ENCODE peak calls at places on chromosomes 2 and 18, in five cellular contexts. N is fibroblast of lung, Q is body of pancreas, Y is RWPE2, W is HCT116. E is an unnamed sample. For H3K27me3, the result is how much of the 10 kb centered on the place peaks cover.

GRCh38 chr2:127593228-127594115 is 52.5 kb upstream of the GPR17 start:
- DNase-seq in N (no peak), Q (no peak), Y (peak), W (no peak), E (no peak)

GRCh38 chr2:43818761-43819160 is 19.9 kb downstream of the ABCG5 start:
- DNase-seq in N (peak), Q (peak), Y (no peak), W (peak), E (no peak)

GRCh38 chr18:37548679-37549289 is 16.8 kb downstream of the CELF4 start:
- DNase-seq in N (no peak), Q (no peak), Y (no peak), W (no peak), E (no peak)

GRCh38 chr2:51350100-51350499 is 318.2 kb upstream of the NRXN1 start:
- DNase-seq in N (peak), Q (no peak), Y (no peak), W (no peak), E (no peak)

GRCh38 chr18:59929621-59930295 is 30.0 kb downstream of the PMAIP1 start:
- DNase-seq in N (peak), Q (no peak), Y (no peak), W (no peak), E (no peak)

GRCh38 chr2:61335226-61335625 is 135.7 kb downstream of the USP34 start:
- DNase-seq in N (peak), Q (no peak), Y (no peak), W (no peak), E (no peak)

GRCh38 chr18:37778417-37779165 is 213.0 kb upstream of the CELF4 start:
- DNase-seq in N (no peak), Q (peak), Y (no peak), W (peak), E (no peak)

GRCh38 chr2:71646028-71646427 is 192.7 kb downstream of the DYSF start:
- DNase-seq in N (peak), Q (peak), Y (no peak), W (no peak), E (no peak)

GRCh38 chr18:22827741-22828140 is 105.4 kb upstream of the RBBP8 start:
- DNase-seq in N (no peak), Q (no peak), Y (no peak), W (no peak), E (no peak)

GRCh38 chr2:122180972-122181371 is 425.5 kb downstream of the TSN start:
- DNase-seq in N (no peak), Q (no peak), Y (no peak), W (no peak), E (no peak)

GRCh38 chr2:157497603-157498314 is 53.9 kb upstream of the CYTIP start:
- DNase-seq in N (peak), Q (peak), Y (no peak), W (peak), E (no peak)

GRCh38 chr18:76922107-76922506 is 99.8 kb downstream of the ZNF236 start:
- DNase-seq in N (peak), Q (peak), Y (no peak), W (peak), E (peak)

GRCh38 chr2:43311276-43311675 is 84.9 kb upstream of the ZFP36L2 start:
- DNase-seq in N (peak), Q (no peak), Y (no peak), W (no peak), E (no peak)

GRCh38 chr18:53911200-53911599 is 313.3 kb downstream of the MBD2 start:
- DNase-seq in N (peak), Q (no peak), Y (no peak), W (no peak), E (no peak)

GRCh38 chr2:100214265-100214961 is 72.0 kb upstream of the AFF3 start:
- DNase-seq in N (no peak), Q (no peak), Y (no peak), W (no peak), E (no peak)

GRCh38 chr2:197863744-197864143 is 59.4 kb downstream of the PLCL1 start:
- DNase-seq in N (no peak), Q (no peak), Y (no peak), W (no peak), E (no peak)

GRCh38 chr2:163794635-163795034 is 58.8 kb upstream of the FIGN start:
- DNase-seq in N (no peak), Q (peak), Y (no peak), W (no peak), E (no peak)

GRCh38 chr2:72214429-72215143 is 66.9 kb upstream of the CYP26B1 start:
- DNase-seq in N (peak), Q (no peak), Y (no peak), W (no peak), E (no peak)

GRCh38 chr18:13376841-13377351 is 158.3 kb downstream of the LDLRAD4 start:
- DNase-seq in N (no peak), Q (no peak), Y (no peak), W (no peak), E (peak)

GRCh38 chr2:187139469-187139868 is 290.5 kb upstream of the ZSWIM2 start:
- DNase-seq in N (no peak), Q (no peak), Y (no peak), W (no peak), E (no peak)

GRCh38 chr2:174779361-174779928 is 15.2 kb upstream of the CHRNA1 start:
- DNase-seq in N (peak), Q (no peak), Y (no peak), W (no peak), E (no peak)

GRCh38 chr2:133993160-133993559 is 260.7 kb upstream of the MGAT5 start:
- DNase-seq in N (no peak), Q (no peak), Y (no peak), W (no peak), E (no peak)

GRCh38 chr2:237673130-237673921 is 45.9 kb downstream of the LRRFIP1 start:
- DNase-seq in N (peak), Q (peak), Y (no peak), W (peak), E (peak)

GRCh38 chr2:60710707-60711106 is 45.4 kb upstream of the PAPOLG start:
- DNase-seq in N (no peak), Q (peak), Y (no peak), W (no peak), E (no peak)

GRCh38 chr2:182866461-182867369 is at the start of gene FRZB:
- DNase-seq in N (peak), Q (peak), Y (peak), W (no peak), E (no peak)

GRCh38 chr18:47990981-47991380 is 60.5 kb upstream of the SMAD2 start:
- DNase-seq in N (no peak), Q (no peak), Y (no peak), W (no peak), E (no peak)

GRCh38 chr2:100643906-100644501 is 81.2 kb downstream of the PDCL3 start:
- DNase-seq in N (no peak), Q (no peak), Y (no peak), W (no peak), E (peak)

GRCh38 chr2:138641277-138641676 is 138.9 kb downstream of the NXPH2 start:
- DNase-seq in N (peak), Q (no peak), Y (no peak), W (no peak), E (no peak)

GRCh38 chr2:44952143-44952805 is 10.8 kb downstream of the SIX3 start:
- DNase-seq in N (peak), Q (peak), Y (no peak), W (peak), E (peak)
- H3K4me3 ChIP-seq in N (peak), Q (no peak), Y (no peak), W (no peak), E (no peak)

DNA sequence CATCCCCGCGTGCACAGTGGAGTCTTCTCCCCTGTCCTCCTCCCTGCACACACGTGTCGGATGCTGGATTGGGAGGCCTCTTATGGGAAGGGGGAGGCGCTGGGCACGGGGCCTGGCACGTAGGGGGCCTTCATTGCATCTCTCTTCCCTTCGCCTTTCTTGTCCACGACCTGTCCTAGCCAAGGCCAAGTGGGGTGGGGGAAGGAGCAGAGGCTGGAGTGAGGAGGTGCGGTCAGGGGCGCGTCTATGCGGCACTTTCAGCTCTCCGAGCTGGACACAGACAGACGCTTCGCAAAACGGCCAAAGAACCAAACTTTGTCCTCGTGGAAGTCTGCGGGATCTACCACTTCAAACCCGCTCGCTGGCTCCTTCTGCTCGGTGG is 13.4 kb downstream of the ALPG start:
- DNase-seq in N (no peak), Q (no peak), Y (no peak), W (no peak), E (no peak)
- H3K27me3 ChIP-seq in N (half or more), Q (under half), Y (under half), W (under half), E (under half)

GRCh38 chr18:5237723-5238370 is 40.8 kb upstream of the AKAIN1 start:
- DNase-seq in N (peak), Q (peak), Y (peak), W (no peak), E (peak)

GRCh38 chr18:5238371-5238758 is 41.3 kb upstream of the AKAIN1 start:
- DNase-seq in N (peak), Q (peak), Y (no peak), W (no peak), E (no peak)

GRCh38 chr18:5237083-5237722 is 40.1 kb upstream of the AKAIN1 start:
- DNase-seq in N (peak), Q (no peak), Y (no peak), W (no peak), E (no peak)

DNA sequence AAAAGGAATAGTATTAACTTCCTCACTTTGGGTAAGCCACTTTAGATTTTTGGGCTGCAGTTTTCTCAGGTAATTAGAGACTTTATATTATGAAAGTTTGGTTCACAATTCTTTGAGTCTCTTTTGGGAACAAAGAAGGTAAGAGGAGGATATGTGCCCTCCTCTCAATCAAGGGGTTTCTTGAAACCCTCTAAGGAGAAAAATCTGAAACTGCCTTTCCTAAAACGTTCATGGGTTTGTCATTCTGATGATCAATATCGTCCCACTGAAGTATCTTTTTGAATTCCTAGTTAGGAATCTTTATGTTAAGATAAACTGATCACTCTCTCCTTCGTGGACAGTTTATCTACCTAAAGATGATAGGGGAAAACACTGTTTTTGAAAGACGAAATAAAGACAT is 42.4 kb upstream of the AKAIN1 start:
- DNase-seq in N (no peak), Q (no peak), Y (no peak), W (no peak), E (no peak)
- H3K4me3 ChIP-seq in N (peak), Q (no peak), Y (peak), W (no peak), E (peak)

DNA sequence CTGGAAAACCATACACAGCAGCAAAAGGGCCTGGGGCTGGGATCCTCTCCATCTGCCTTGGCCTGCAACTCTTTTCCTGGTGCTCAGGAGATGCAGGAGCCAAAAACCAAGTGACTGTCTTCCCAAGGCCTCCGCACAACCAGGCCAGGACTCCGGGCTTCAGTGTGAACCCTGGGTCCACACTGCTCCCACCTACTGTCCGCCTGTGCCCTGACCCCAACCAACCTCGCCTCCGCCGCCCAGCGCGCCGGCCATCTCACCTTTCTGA is 1.1 kb downstream of the FEV start:
- DNase-seq in N (no peak), Q (no peak), Y (no peak), W (no peak), E (no peak)
- H3K27me3 ChIP-seq in N (half or more), Q (under half), Y (half or more), W (under half), E (under half)